ENCODE peak calls at places on chromosomes 2 and 18, in eight cellular contexts. U is AG04449, P is uterus, W is Peyer's patch, X is cardiac fibroblast, E is foreskin fibroblast, A is fibroblast of mammary gland, L is psoas muscle. T is an unnamed sample.

GRCh38 chr18:74110983-74111382 is 36.7 kb downstream of the FBXO15 start:
- DNase-seq in U (no peak), P (no peak), W (no peak), X (no peak), E (no peak), A (no peak), L (no peak), T (no peak)

GRCh38 chr2:40746150-40746549 is 294.3 kb upstream of the SLC8A1 start:
- DNase-seq in U (no peak), P (no peak), W (no peak), X (no peak), E (no peak), A (no peak), L (no peak), T (peak; percentile 14)

GRCh38 chr2:53913721-53914120 is 54.0 kb upstream of the GPR75 start:
- DNase-seq in U (no peak), P (no peak), W (no peak), X (peak; percentile 75), E (peak; percentile 41), A (peak; percentile 68), L (no peak), T (peak; percentile 61)

GRCh38 chr18:79400591-79401381 is 5.1 kb downstream of the NFATC1 start:
- DNase-seq in U (no peak), P (no peak), W (peak; percentile 66), X (no peak), E (no peak), A (no peak), L (peak; percentile 63), T (no peak)

GRCh38 chr18:54358495-54358793 is 738 bp downstream of the C18orf54 start:
- DNase-seq in U (no peak), P (no peak), W (no peak), X (peak; percentile 44), E (no peak), A (peak; percentile 24), L (no peak), T (peak; percentile 24)

GRCh38 chr2:60641866-60642788 is 88.7 kb upstream of the BCL11A start:
- DNase-seq in U (no peak), P (no peak), W (peak; percentile 58), X (peak; percentile 72), E (peak; percentile 18), A (peak; percentile 70), L (no peak), T (peak; percentile 70)

GRCh38 chr2:204899983-204900382 is 354.7 kb downstream of the PARD3B start:
- DNase-seq in U (no peak), P (no peak), W (no peak), X (no peak), E (no peak), A (no peak), L (no peak), T (no peak)

GRCh38 chr2:33577084-33577483 is 22.0 kb downstream of the FAM98A start:
- DNase-seq in U (no peak), P (no peak), W (no peak), X (no peak), E (no peak), A (no peak), L (no peak), T (no peak)

GRCh38 chr2:235728401-235729181 is 234.7 kb downstream of the AGAP1 start:
- DNase-seq in U (no peak), P (no peak), W (no peak), X (no peak), E (no peak), A (no peak), L (peak; percentile 76), T (no peak)

DNA sequence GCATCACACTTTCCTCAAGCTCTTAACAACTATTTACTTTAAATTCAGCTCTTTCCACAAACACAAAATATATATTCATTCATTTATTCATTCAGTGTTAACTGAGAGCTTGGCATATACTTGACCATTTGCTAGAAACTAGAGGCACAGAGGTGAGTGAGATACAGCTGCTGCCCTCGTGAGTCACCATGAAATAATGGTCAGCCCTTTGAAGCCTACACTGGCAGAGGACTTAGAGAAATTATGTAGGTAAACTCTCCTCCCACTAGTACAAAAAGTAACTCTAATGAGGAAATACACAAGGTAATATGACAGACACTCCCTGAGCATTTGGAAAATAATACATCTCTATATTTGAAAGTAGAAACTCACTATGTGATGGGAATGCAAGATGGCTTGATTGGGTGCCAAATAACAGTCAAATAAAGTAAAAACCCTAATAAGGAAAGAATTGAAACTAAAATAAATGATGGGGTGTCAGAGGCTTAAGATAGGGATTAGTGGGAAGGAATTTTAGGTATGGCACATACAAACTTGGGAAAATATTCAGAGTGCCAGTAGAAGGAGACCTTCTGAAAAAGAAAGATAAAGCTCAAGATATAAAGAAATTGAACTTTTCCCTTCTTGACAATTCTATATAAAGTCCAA is 61.1 kb downstream of the ANTXR1 start:
- DNase-seq in U (no peak), P (no peak), W (no peak), X (no peak), E (no peak), A (no peak), L (no peak), T (peak; percentile 64)
- TF ChIP-seq CTCF in U (no peak), P (no peak), W (no peak), X (no peak), E (no peak), A (no peak), L (no peak), T (no peak)

GRCh38 chr2:171317492-171318125 is 116.2 kb downstream of the METTL8 start:
- DNase-seq in U (no peak), P (no peak), W (no peak), X (no peak), E (no peak), A (no peak), L (no peak), T (no peak)

GRCh38 chr2:171315781-171316180 is 118.0 kb downstream of the METTL8 start:
- DNase-seq in U (no peak), P (no peak), W (no peak), X (no peak), E (no peak), A (no peak), L (no peak), T (no peak)

GRCh38 chr2:171318463-171318934 is 115.3 kb downstream of the METTL8 start:
- DNase-seq in U (no peak), P (no peak), W (no peak), X (no peak), E (no peak), A (no peak), L (no peak), T (peak; percentile 27)

GRCh38 chr2:171316220-171316619 is 117.6 kb downstream of the METTL8 start:
- DNase-seq in U (no peak), P (no peak), W (no peak), X (peak; percentile 7), E (no peak), A (no peak), L (no peak), T (peak; percentile 11)

DNA sequence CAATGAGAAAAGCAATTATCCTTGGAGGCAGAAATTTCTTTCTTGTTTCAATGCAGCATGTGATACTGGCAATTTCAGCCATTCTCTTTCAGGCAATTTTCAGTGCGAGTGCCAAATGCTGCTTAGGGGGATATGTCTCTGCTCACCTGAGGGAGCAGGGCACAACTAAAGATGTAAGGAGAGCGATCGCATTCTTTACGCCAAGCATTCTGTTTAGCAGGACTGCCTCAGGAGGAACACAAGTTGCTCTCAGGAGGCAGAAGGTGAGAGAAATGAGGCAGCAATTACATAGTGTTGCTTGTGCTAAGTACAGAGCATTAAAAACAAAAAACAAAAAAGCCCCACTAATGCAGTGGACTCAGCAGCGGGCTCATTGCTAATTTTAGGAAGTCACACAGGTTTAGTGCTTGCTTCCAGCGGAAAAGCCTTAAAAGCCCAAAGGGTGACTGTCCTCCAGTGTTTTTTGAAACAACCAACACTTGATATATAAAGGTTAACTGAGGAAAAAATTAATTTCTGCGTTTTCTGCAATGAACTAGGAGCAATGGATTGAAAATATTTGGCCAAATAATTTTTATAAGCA is 116.9 kb downstream of the METTL8 start:
- DNase-seq in U (no peak), P (no peak), W (no peak), X (no peak), E (no peak), A (no peak), L (no peak), T (no peak)
- H3K4me3 ChIP-seq in U (no peak overlapping the region), P (no peak overlapping the region), W (no peak overlapping the region), X (no peak overlapping the region), E (no peak overlapping the region), A (no peak overlapping the region), L (no peak overlapping the region), T (no peak overlapping the region)

DNA sequence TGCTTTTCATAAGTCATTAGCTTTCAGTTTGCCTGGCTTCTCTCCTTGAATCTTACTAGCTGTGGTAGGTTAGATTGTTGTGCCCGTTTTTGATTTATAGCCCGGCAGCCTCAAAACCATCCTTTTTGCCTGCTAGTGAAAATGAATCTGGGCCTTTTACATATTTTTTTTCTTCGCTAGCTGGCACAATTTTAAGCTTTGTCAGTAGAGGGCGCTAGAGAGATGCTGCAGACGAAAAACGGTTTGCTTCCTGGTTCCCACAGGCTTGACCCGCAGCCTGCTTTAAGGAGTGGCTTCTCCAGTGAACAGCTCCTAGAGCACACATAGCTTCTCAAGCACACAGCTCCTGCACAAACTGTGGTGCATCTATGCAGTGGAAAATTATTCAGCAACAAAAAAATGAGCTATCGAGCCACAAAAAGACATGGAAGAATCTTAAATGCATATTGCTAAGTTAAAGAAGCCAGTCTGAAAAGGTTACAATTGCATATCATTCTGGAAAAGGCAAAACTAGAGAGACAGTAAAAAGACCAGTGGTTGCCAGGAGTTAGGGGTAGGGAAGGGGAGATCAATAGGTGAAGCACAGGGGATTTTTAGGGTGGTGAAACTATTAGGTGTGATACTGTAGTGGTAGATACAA is 47.9 kb downstream of the E2F6 start:
- DNase-seq in U (no peak), P (no peak), W (peak; percentile 56), X (peak; percentile 32), E (no peak), A (peak; percentile 29), L (no peak), T (peak; percentile 21)
- TF ChIP-seq CTCF in U (no peak), P (no peak), W (peak; percentile 46), X (peak; percentile 53), E (peak; percentile 17), A (peak; percentile 53), L (peak; percentile 37), T (peak; percentile 31)

DNA sequence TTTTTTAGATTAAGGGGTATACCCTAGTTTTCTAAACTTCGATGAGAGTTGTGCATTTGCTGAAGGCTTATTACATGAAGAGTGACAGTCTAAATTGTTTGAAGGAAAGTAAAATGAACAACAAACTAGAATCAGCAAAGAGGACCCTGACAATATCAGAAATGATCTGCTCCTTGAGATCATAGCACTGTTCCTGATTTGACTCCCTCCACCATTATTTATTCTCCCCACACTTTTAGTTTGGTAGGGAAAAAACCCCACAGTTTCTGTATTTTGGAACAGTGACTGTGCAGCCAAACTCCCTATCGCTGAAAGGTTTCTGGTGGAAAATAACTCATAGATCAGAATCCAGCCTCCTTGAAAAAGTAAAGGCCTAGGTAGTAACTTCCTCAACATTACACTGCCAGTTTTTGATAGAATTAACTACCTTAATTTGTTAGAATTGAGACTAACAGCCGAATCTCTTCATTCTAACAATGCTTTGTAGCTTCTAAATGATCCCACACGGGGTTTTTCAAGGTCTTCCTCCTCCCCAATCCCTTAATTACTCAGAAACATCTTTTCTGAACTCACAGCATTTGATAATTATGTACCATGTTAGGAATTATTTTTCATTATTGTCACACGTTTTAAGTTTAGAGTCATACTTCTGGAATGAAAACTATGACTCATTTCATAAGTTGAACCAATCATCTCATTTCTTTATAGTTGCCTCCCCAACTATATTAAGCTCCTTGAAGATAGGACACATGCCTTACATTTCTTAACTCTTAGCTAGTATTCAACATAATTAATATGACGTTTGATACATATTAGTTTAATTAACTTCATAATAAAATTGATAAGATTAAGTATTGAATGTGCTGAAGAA is 2.9 kb downstream of the MYL12A start:
- DNase-seq in U (no peak), P (no peak), W (no peak), X (peak; percentile 88), E (peak; percentile 48), A (peak; percentile 71), L (no peak), T (peak; percentile 83)
- H3K4me3 ChIP-seq in U (peak overlapping the region; percentile 36), P (no peak overlapping the region), W (peak overlapping the region; percentile 79), X (peak overlapping the region; percentile 100), E (peak overlapping the region; percentile 92), A (no peak overlapping the region), L (peak overlapping the region; percentile 85), T (peak overlapping the region; percentile 91)

GRCh38 chr2:193861557-193861956 is 1666.8 kb upstream of the TMEFF2 start:
- DNase-seq in U (no peak), P (no peak), W (no peak), X (no peak), E (no peak), A (no peak), L (no peak), T (no peak)
- TF ChIP-seq CTCF in U (no peak), P (no peak), W (no peak), X (peak; percentile 12), E (no peak), A (peak; percentile 17), L (no peak), T (peak; percentile 14)

T was measured in fibroblast of pulmonary artery.